ENCODE peak calls at places on chromosomes 1 and 21, in six cellular contexts. U, J, H, O, C and B are unnamed samples.

GRCh38 chr1:203625623-203626189 is 926 bp upstream of the ATP2B4 start:
- DNase-seq in U (peak; percentile 36), J (peak; percentile 51), H (no peak), O (peak; percentile 77), C (no peak), B (peak; percentile 78)

GRCh38 chr1:24055681-24056080 is 56.3 kb downstream of the MYOM3 start:
- DNase-seq in U (no peak), J (no peak), H (no peak), O (no peak), C (no peak), B (no peak)

GRCh38 chr1:46171872-46172271 is 3.0 kb upstream of the TSPAN1 start:
- DNase-seq in U (no peak), J (peak; percentile 82), H (peak; percentile 41), O (peak; percentile 28), C (no peak), B (no peak)

GRCh38 chr1:242034393-242034792 is 35.5 kb upstream of the MAP1LC3C start:
- DNase-seq in U (no peak), J (no peak), H (no peak), O (no peak), C (no peak), B (no peak)

GRCh38 chr1:202811296-202812175 is 782 bp downstream of the PCAT6 start:
- DNase-seq in U (peak; percentile 38), J (peak; percentile 20), H (peak; percentile 67), O (no peak), C (peak; percentile 22), B (peak; percentile 44)

GRCh38 chr1:200150721-200151120 is 123.2 kb downstream of the NR5A2 start:
- DNase-seq in U (no peak), J (no peak), H (no peak), O (no peak), C (no peak), B (no peak)

GRCh38 chr1:30522031-30523004 is 201.1 kb downstream of the MATN1 start:
- DNase-seq in U (no peak), J (no peak), H (no peak), O (no peak), C (no peak), B (no peak)

GRCh38 chr1:7703321-7704213 is 67.5 kb upstream of the VAMP3 start:
- DNase-seq in U (peak; percentile 36), J (no peak), H (peak; percentile 82), O (no peak), C (peak; percentile 25), B (no peak)

GRCh38 chr1:92476071-92476607 is 10.6 kb downstream of the GFI1 start:
- DNase-seq in U (no peak), J (no peak), H (peak; percentile 37), O (peak; percentile 68), C (no peak), B (peak; percentile 95)

GRCh38 chr1:198776602-198777029 is 137.8 kb downstream of the PTPRC start:
- DNase-seq in U (no peak), J (peak; percentile 50), H (no peak), O (no peak), C (peak; percentile 8), B (peak; percentile 97)

GRCh38 chr1:2594001-2594640 is 7.5 kb downstream of the PRXL2B start:
- DNase-seq in U (no peak), J (peak; percentile 53), H (no peak), O (no peak), C (no peak), B (no peak)

GRCh38 chr21:42336065-42336464 is 14.7 kb downstream of the TFF2 start:
- DNase-seq in U (no peak), J (no peak), H (peak; percentile 94), O (no peak), C (no peak), B (no peak)

GRCh38 chr1:153617677-153618076 is 1.6 kb upstream of the S100A14 start:
- DNase-seq in U (peak; percentile 60), J (peak; percentile 60), H (peak; percentile 60), O (peak; percentile 66), C (peak; percentile 69), B (peak; percentile 22)

GRCh38 chr1:43065191-43065590 is 106.5 kb upstream of the SLC2A1 start:
- DNase-seq in U (no peak), J (no peak), H (no peak), O (no peak), C (no peak), B (no peak)

GRCh38 chr1:77036560-77036959 is 169.3 kb downstream of the ST6GALNAC5 start:
- DNase-seq in U (no peak), J (no peak), H (peak; percentile 71), O (no peak), C (peak; percentile 37), B (no peak)